ENCODE peak calls at places on chromosomes 7 and 10, in four cellular contexts. P is K562, S is H1, T is GM12878. O is an unnamed sample.

GRCh38 chr10:99709480-99710229 is 22.3 kb downstream of the COX15 start:
- DNase-seq in P (peak), S (no peak), T (peak), O (no peak)

GRCh38 chr7:27262121-27262520 is 19.5 kb downstream of the EVX1 start:
- DNase-seq in P (no peak), S (no peak), T (no peak), O (no peak)

GRCh38 chr7:96720843-96721242 is 11.2 kb upstream of the SEM1 start:
- DNase-seq in P (no peak), S (no peak), T (no peak), O (no peak)

GRCh38 chr10:24385776-24386175 is 176.8 kb downstream of the KIAA1217 start:
- DNase-seq in P (no peak), S (no peak), T (no peak), O (no peak)

GRCh38 chr10:62577666-62578291 is 203.6 kb downstream of the ZNF365 start:
- DNase-seq in P (no peak), S (no peak), T (no peak), O (no peak)

GRCh38 chr7:42385912-42386311 is 148.9 kb upstream of the GLI3 start:
- DNase-seq in P (no peak), S (no peak), T (no peak), O (no peak)

GRCh38 chr7:15720849-15721471 is 34.5 kb upstream of the MEOX2 start:
- DNase-seq in P (no peak), S (peak), T (no peak), O (peak)

GRCh38 chr10:44908936-44909335 is 2.2 kb upstream of the TMEM72 start:
- DNase-seq in P (no peak), S (no peak), T (no peak), O (no peak)

GRCh38 chr10:55793024-55793423 is 568.0 kb downstream of the ZWINT start:
- DNase-seq in P (no peak), S (no peak), T (no peak), O (no peak)

GRCh38 chr7:69800495-69800894 is 202.2 kb downstream of the AUTS2 start:
- DNase-seq in P (no peak), S (no peak), T (no peak), O (no peak)

GRCh38 chr7:25720427-25720826 is 431.6 kb upstream of the NFE2L3 start:
- DNase-seq in P (peak), S (no peak), T (no peak), O (no peak)

GRCh38 chr7:149719912-149720335 is 53.5 kb downstream of the ZNF467 start:
- DNase-seq in P (peak), S (no peak), T (no peak), O (no peak)

DNA sequence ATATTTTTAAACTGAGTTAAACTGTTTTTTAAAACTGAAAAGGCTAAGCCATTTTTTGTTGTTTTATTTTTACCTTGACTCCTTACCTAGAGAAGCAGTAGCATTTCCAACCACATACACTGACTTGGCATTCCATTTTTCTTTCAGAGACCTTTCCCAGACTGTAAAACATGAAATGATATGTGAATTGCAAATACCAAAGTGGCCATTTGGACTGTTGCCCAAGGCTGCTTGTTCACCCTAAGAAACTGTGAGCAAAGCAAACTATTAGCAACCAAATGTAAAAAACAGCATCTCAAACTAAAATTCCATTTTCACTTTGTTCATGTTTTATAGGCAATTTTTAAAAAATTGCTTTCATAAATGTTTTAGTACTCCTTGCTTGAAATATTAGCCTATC is 10.9 kb downstream of the UROS start:
- DNase-seq in P (no peak), S (no peak), T (no peak), O (no peak)
- TF ChIP-seq CEBPB in P (no peak), S (no peak), T (no peak), O (no peak)

GRCh38 chr7:82839555-82839954 is 323.1 kb downstream of the PCLO start:
- DNase-seq in P (no peak), S (no peak), T (no peak), O (no peak)
- TF ChIP-seq EGR1 in P (no peak), S (no peak), T (no peak), O (no peak)

GRCh38 chr10:29642996-29643395 is 8.2 kb upstream of the SVIL start:
- DNase-seq in P (no peak), S (no peak), T (no peak), O (no peak)

GRCh38 chr10:29647483-29647882 is 12.7 kb upstream of the SVIL start:
- DNase-seq in P (no peak), S (no peak), T (no peak), O (no peak)

GRCh38 chr10:29646238-29646902 is 11.6 kb upstream of the SVIL start:
- DNase-seq in P (no peak), S (no peak), T (no peak), O (no peak)

GRCh38 chr10:29646960-29647431 is 12.2 kb upstream of the SVIL start:
- DNase-seq in P (no peak), S (no peak), T (no peak), O (no peak)

GRCh38 chr10:29643785-29644501 is 9.2 kb upstream of the SVIL start:
- DNase-seq in P (no peak), S (no peak), T (no peak), O (no peak)
- TF ChIP-seq CEBPB in P (no peak), S (no peak), T (no peak), O (no peak)

GRCh38 chr10:22655312-22655973 is 58.9 kb downstream of the PIP4K2A start:
- DNase-seq in P (no peak), S (no peak), T (no peak), O (no peak)
- TF ChIP-seq EGR1 in P (no peak), S (no peak), T (no peak), O (no peak)

DNA sequence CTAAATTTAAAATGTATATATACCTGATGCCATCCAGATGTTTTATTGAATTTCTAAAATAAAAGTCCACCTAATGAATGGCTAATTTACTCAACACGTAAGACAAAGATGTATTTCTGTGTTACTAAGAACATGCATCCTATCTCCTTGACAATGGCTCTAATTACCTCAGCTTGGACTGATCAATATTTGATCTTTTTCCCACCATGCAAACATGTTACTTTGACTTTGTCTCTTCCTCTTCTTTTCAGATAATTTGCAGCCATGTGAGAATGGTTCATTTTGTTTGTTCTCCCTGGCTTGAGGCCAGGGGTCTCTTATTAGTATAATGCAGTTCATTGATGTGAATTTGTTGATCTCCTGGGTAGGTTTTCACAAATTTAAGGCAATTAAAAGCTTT is 302.1 kb downstream of the ADK start:
- DNase-seq in P (no peak), S (no peak), T (no peak), O (no peak)
- TF ChIP-seq CEBPB in P (no peak), S (no peak), T (no peak), O (no peak)

DNA sequence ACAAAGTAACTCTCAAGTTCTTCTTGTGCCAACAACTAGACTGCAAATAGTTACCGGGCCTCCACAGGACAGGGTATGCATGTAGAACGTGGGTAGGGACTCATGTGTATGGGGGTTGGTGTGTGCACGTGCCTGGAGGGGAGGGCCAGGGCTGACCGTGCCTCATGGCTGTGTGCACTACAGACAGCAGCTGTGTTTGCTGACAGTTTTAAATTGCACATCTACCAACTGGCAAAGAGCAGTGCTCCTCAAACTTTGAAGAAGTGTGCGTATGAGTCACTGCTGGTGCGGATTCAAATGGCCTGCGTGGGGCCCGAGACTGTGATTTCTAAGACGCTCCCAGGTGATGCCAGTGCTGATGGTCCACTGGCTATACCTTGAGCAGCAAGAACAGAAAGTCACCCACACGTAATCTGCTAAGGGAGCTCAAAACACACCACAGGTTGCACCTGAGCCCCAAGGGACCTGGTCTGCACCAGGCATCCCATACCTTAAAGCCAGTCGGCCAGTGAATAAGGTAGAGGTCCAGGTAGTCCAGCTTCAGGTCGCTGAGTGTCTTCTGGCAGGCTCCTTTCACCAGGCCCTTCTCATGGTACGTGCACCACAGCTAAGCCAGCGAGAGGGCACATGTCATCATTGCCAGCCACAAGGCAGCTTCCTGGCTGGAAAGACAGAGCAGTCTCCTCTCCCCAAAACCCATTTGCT is 8.5 kb downstream of the AKR1B1 start:
- DNase-seq in P (no peak), S (no peak), T (no peak), O (no peak)
- TF ChIP-seq EGR1 in P (no peak), S (no peak), T (no peak), O (no peak)

GRCh38 chr10:1395025-1395981 is 339.1 kb downstream of the WDR37 start:
- DNase-seq in P (no peak), S (no peak), T (no peak), O (no peak)
- TF ChIP-seq CEBPB in P (no peak), S (no peak), T (no peak), O (no peak)